ENCODE peak calls at places on chromosomes 13 and 19, in seven cellular contexts. N is T-helper 22 cell, W is nucleus accumbens, X is fibroblast of lung, L is stomach, V is IMR-90, O is heart right ventricle. R is an unnamed sample.

GRCh38 chr13:95677564-95678386 is 836 bp downstream of the DNAJC3 start:
- DNase-seq in N (no peak), W (peak), X (peak), L (no peak), V (peak), O (peak), R (no peak)

GRCh38 chr13:20363604-20364003 is 131.5 kb upstream of the GJB6 start:
- DNase-seq in N (no peak), W (no peak), X (no peak), L (no peak), V (no peak), O (no peak), R (no peak)

GRCh38 chr19:37594982-37595382 is 306 bp downstream of the ZNF540 start:
- DNase-seq in N (peak), W (peak), X (no peak), L (peak), V (peak), O (peak), R (peak)

GRCh38 chr19:58569943-58570670 is 3.0 kb downstream of the MZF1 start:
- DNase-seq in N (no peak), W (no peak), X (no peak), L (no peak), V (no peak), O (no peak), R (peak)

GRCh38 chr13:27183561-27184147 is 12.0 kb upstream of the USP12 start:
- DNase-seq in N (no peak), W (no peak), X (peak), L (no peak), V (peak), O (no peak), R (no peak)

GRCh38 chr19:40778045-40778864 is at the start of gene RAB4B:
- DNase-seq in N (peak), W (peak), X (peak), L (peak), V (peak), O (peak), R (peak)

GRCh38 chr13:41916173-41916954 is 44.5 kb downstream of the VWA8 start:
- DNase-seq in N (no peak), W (no peak), X (peak), L (no peak), V (peak), O (no peak), R (no peak)

GRCh38 chr19:51788936-51789795 is 5.8 kb upstream of the FPR3 start:
- DNase-seq in N (no peak), W (no peak), X (no peak), L (no peak), V (no peak), O (no peak), R (no peak)

GRCh38 chr13:40484101-40484800 is 182.2 kb downstream of the FOXO1 start:
- DNase-seq in N (no peak), W (no peak), X (no peak), L (no peak), V (no peak), O (no peak), R (no peak)

GRCh38 chr19:49870309-49870901 is 3.0 kb upstream of the PNKP start:
- DNase-seq in N (no peak), W (no peak), X (no peak), L (no peak), V (no peak), O (no peak), R (no peak)

GRCh38 chr13:29847501-29847983 is 2.9 kb downstream of the UBL3 start:
- DNase-seq in N (no peak), W (no peak), X (peak), L (no peak), V (peak), O (peak), R (no peak)

GRCh38 chr19:46133101-46133627 is 8.7 kb upstream of the IGFL3 start:
- DNase-seq in N (no peak), W (peak), X (peak), L (no peak), V (peak), O (peak), R (no peak)

GRCh38 chr19:44884566-44884965 is 6.5 kb upstream of the TOMM40 start:
- DNase-seq in N (no peak), W (no peak), X (no peak), L (no peak), V (no peak), O (no peak), R (no peak)

GRCh38 chr13:40059540-40060232 is 404.2 kb downstream of the COG6 start:
- DNase-seq in N (no peak), W (no peak), X (peak), L (no peak), V (no peak), O (no peak), R (no peak)

GRCh38 chr19:3178377-3178972 is at the start of gene S1PR4:
- DNase-seq in N (peak), W (no peak), X (no peak), L (no peak), V (no peak), O (no peak), R (peak)

GRCh38 chr13:108985166-108985565 is 355.8 kb downstream of the MYO16 start:
- DNase-seq in N (no peak), W (no peak), X (no peak), L (no peak), V (no peak), O (no peak), R (no peak)

GRCh38 chr13:44403720-44404063 is 30.1 kb downstream of the SERP2 start:
- DNase-seq in N (no peak), W (no peak), X (no peak), L (no peak), V (no peak), O (no peak), R (no peak)

GRCh38 chr13:42355118-42355840 is 83.3 kb downstream of the AKAP11 start:
- DNase-seq in N (peak), W (no peak), X (no peak), L (no peak), V (no peak), O (no peak), R (no peak)

GRCh38 chr19:19405919-19406877 is 723 bp downstream of the GATAD2A start:
- DNase-seq in N (peak), W (no peak), X (peak), L (peak), V (peak), O (peak), R (peak)

GRCh38 chr13:110575322-110576069 is 14.0 kb upstream of the RAB20 start:
- DNase-seq in N (no peak), W (no peak), X (peak), L (peak), V (peak), O (peak), R (peak)

GRCh38 chr13:43686557-43686956 is 100.2 kb downstream of the ENOX1 start:
- DNase-seq in N (no peak), W (no peak), X (peak), L (no peak), V (peak), O (peak), R (no peak)

GRCh38 chr13:45393941-45394570 is 24.1 kb downstream of the SLC25A30 start:
- DNase-seq in N (no peak), W (no peak), X (peak), L (peak), V (peak), O (peak), R (no peak)

GRCh38 chr13:81738364-81738763 is 1397.4 kb upstream of the SPRY2 start:
- DNase-seq in N (no peak), W (no peak), X (no peak), L (no peak), V (no peak), O (no peak), R (no peak)

GRCh38 chr19:2354670-2355069 is 5.4 kb upstream of the TMPRSS9 start:
- DNase-seq in N (no peak), W (no peak), X (no peak), L (no peak), V (no peak), O (no peak), R (no peak)

GRCh38 chr19:19381007-19381926 is 24.2 kb upstream of the GATAD2A start:
- DNase-seq in N (no peak), W (no peak), X (no peak), L (peak), V (no peak), O (no peak), R (no peak)

GRCh38 chr13:94309997-94310842 is 169.3 kb downstream of the DCT start:
- DNase-seq in N (no peak), W (no peak), X (peak), L (no peak), V (peak), O (no peak), R (no peak)

GRCh38 chr13:113029487-113030258 is 60.7 kb downstream of the MCF2L start:
- DNase-seq in N (no peak), W (no peak), X (no peak), L (peak), V (no peak), O (no peak), R (no peak)

GRCh38 chr13:41458939-41459753 is 1.8 kb downstream of the RGCC start:
- DNase-seq in N (peak), W (no peak), X (peak), L (peak), V (peak), O (peak), R (no peak)

GRCh38 chr19:34669305-34669704 is 7.7 kb downstream of the SCGB2B2 start:
- DNase-seq in N (no peak), W (no peak), X (no peak), L (peak), V (no peak), O (no peak), R (no peak)

GRCh38 chr19:18894254-18895037 is 1.5 kb downstream of the CERS1 start:
- DNase-seq in N (no peak), W (peak), X (peak), L (no peak), V (peak), O (no peak), R (peak)

GRCh38 chr19:18719541-18719940 is 36.1 kb downstream of the CRTC1 start:
- DNase-seq in N (no peak), W (no peak), X (no peak), L (no peak), V (no peak), O (no peak), R (no peak)

GRCh38 chr13:30916991-30917390 is 10.9 kb downstream of the MEDAG start:
- DNase-seq in N (no peak), W (no peak), X (no peak), L (no peak), V (no peak), O (no peak), R (no peak)

GRCh38 chr19:42229855-42230331 is 9.8 kb downstream of the ZNF526 start:
- DNase-seq in N (no peak), W (no peak), X (no peak), L (no peak), V (peak), O (no peak), R (no peak)

R was measured in sciatic nerve.